ENCODE peak calls at places on chromosomes 3 and 15, in seven cellular contexts. V is HTR-8/SVneo; G is GM03348; K is activated CD8-positive, alpha-beta memory T cell treated with anti-CD3 and anti-CD28 coated beads, Interleukin-2, amount 50 U/mL, for 4 hours; O is ovary; Y is Right ventricle myocardium superior; E is H1. R is an unnamed sample.

GRCh38 chr15:63082366-63082765 is 39.3 kb upstream of the LACTB start:
- DNase-seq in V (no peak), Y (no peak), G (no peak), O (no peak), K (no peak), E (no peak), R (no peak)

GRCh38 chr3:9902372-9903237 is at the start of gene IL17RE:
- DNase-seq in G (peak; percentile 22), K (no peak), E (no peak), Y (no peak), O (no peak), V (no peak), R (peak; percentile 35)

GRCh38 chr15:76245072-76245610 is 66.1 kb downstream of the ETFA start:
- DNase-seq in V (no peak), K (no peak), E (no peak), Y (no peak), G (no peak), O (no peak), R (no peak)

GRCh38 chr15:89068325-89068784 is 19.9 kb upstream of the ABHD2 start:
- DNase-seq in Y (no peak), V (peak; percentile 34), O (no peak), G (peak; percentile 89), K (peak; percentile 27), E (no peak), R (no peak)

GRCh38 chr3:188439080-188439479 is 285.1 kb downstream of the LPP start:
- DNase-seq in Y (no peak), E (no peak), K (peak; percentile 36), V (no peak), G (no peak), O (no peak), R (no peak)

GRCh38 chr3:47370887-47371697 is 9.7 kb upstream of the PTPN23 start:
- DNase-seq in Y (peak; percentile 49), G (peak; percentile 69), K (peak; percentile 24), O (no peak), E (no peak), V (no peak), R (no peak)

GRCh38 chr3:37279226-37279625 is 104.8 kb upstream of the LRRFIP2 start:
- DNase-seq in G (no peak), K (no peak), V (no peak), E (no peak), Y (no peak), O (no peak), R (no peak)

GRCh38 chr3:179713643-179714090 is 60.8 kb downstream of the USP13 start:
- DNase-seq in O (no peak), E (no peak), V (no peak), K (no peak), G (peak; percentile 55), Y (no peak), R (no peak)

GRCh38 chr15:82298520-82298919 is 35.9 kb downstream of the SAXO2 start:
- DNase-seq in Y (no peak), K (peak; percentile 48), G (no peak), O (no peak), V (no peak), E (no peak), R (no peak)

GRCh38 chr15:38696790-38697495 is 132.3 kb upstream of the RASGRP1 start:
- DNase-seq in E (no peak), V (no peak), Y (no peak), G (no peak), K (no peak), O (no peak), R (no peak)

GRCh38 chr3:129878355-129878754 is 15.2 kb downstream of the TMCC1 start:
- DNase-seq in Y (no peak), E (no peak), V (no peak), G (no peak), O (no peak), K (no peak), R (no peak)

GRCh38 chr3:58025824-58026579 is 17.8 kb downstream of the FLNB start:
- DNase-seq in Y (no peak), K (no peak), O (no peak), G (no peak), V (no peak), E (no peak), R (no peak)

GRCh38 chr3:15272431-15273196 is 59.8 kb downstream of the SH3BP5 start:
- DNase-seq in E (no peak), K (no peak), G (no peak), Y (no peak), V (no peak), O (no peak), R (no peak)

GRCh38 chr3:168888781-168889180 is 774.7 kb downstream of the MECOM start:
- DNase-seq in V (no peak), E (no peak), G (no peak), Y (no peak), O (no peak), K (no peak), R (no peak)